ENCODE peak calls at places on chromosomes 6 and 20, in six cellular contexts. Q is nephron progenitor cell, D is BE2C, S is psoas muscle, T is astrocyte of the spinal cord, U is MM.1S. R is an unnamed sample.

GRCh38 chr6:4474810-4475209 is 301.4 kb upstream of the CDYL start:
- DNase-seq in U (no peak), S (no peak), T (no peak), D (no peak), Q (no peak), R (no peak)

GRCh38 chr6:156464100-156464878 is 312.9 kb upstream of the ARID1B start:
- DNase-seq in S (no peak), T (no peak), U (peak; percentile 40), D (no peak), Q (no peak), R (no peak)

GRCh38 chr6:117558818-117559217 is 43.5 kb downstream of the GOPC start:
- DNase-seq in Q (no peak), D (no peak), S (no peak), U (no peak), T (no peak), R (no peak)

GRCh38 chr6:141326426-141326825 is 806.3 kb upstream of the GJE1 start:
- DNase-seq in U (no peak), D (no peak), T (peak; percentile 98), S (no peak), Q (no peak), R (no peak)

GRCh38 chr6:97240222-97240621 is 42.8 kb downstream of the MMS22L start:
- DNase-seq in Q (no peak), S (no peak), D (no peak), T (peak; percentile 54), U (no peak), R (no peak)

GRCh38 chr6:5827061-5828037 is 179.4 kb downstream of the NRN1 start:
- DNase-seq in D (no peak), T (no peak), Q (no peak), U (no peak), S (no peak), R (no peak)

GRCh38 chr6:35710241-35710847 is 21.6 kb upstream of the FKBP5 start:
- DNase-seq in S (no peak), T (peak; percentile 12), Q (no peak), U (no peak), D (no peak), R (no peak)

GRCh38 chr20:64038579-64039292 is 2.8 kb downstream of the C20orf204 start:
- DNase-seq in S (peak; percentile 85), U (peak; percentile 77), D (peak; percentile 87), T (peak; percentile 34), Q (peak; percentile 88), R (peak; percentile 71)

GRCh38 chr6:54695815-54696214 is 150.8 kb upstream of the FAM83B start:
- DNase-seq in T (no peak), D (no peak), S (no peak), Q (no peak), U (no peak), R (no peak)

GRCh38 chr6:54694928-54695532 is 151.5 kb upstream of the FAM83B start:
- DNase-seq in S (no peak), D (no peak), Q (no peak), U (no peak), T (no peak), R (no peak)

GRCh38 chr6:54700158-54700557 is 146.4 kb upstream of the FAM83B start:
- DNase-seq in D (no peak), T (no peak), U (no peak), S (no peak), Q (no peak), R (no peak)

GRCh38 chr6:54698974-54699373 is 147.6 kb upstream of the FAM83B start:
- DNase-seq in T (no peak), S (no peak), U (no peak), D (no peak), Q (no peak), R (no peak)

GRCh38 chr6:54697423-54697822 is 149.1 kb upstream of the FAM83B start:
- DNase-seq in Q (no peak), U (peak; percentile 25), D (no peak), S (no peak), T (no peak), R (no peak)
- TF ChIP-seq CTCF in Q (no peak), U (peak; percentile 32), D (peak; percentile 2), S (no peak), T (peak; percentile 2), R (peak; percentile 48)

GRCh38 chr20:19491241-19491640 is 266.8 kb upstream of the RIN2 start:
- DNase-seq in D (no peak), U (no peak), S (no peak), Q (no peak), T (no peak), R (no peak)

GRCh38 chr20:19492116-19492515 is 265.9 kb upstream of the RIN2 start:
- DNase-seq in T (no peak), U (no peak), S (no peak), D (no peak), Q (no peak), R (no peak)

GRCh38 chr20:19495905-19496703 is 262.0 kb upstream of the RIN2 start:
- DNase-seq in U (no peak), T (peak; percentile 14), D (no peak), S (no peak), Q (no peak), R (no peak)

GRCh38 chr20:19492937-19493336 is 265.1 kb upstream of the RIN2 start:
- DNase-seq in T (no peak), U (no peak), Q (peak; percentile 13), S (no peak), D (no peak), R (no peak)

DNA sequence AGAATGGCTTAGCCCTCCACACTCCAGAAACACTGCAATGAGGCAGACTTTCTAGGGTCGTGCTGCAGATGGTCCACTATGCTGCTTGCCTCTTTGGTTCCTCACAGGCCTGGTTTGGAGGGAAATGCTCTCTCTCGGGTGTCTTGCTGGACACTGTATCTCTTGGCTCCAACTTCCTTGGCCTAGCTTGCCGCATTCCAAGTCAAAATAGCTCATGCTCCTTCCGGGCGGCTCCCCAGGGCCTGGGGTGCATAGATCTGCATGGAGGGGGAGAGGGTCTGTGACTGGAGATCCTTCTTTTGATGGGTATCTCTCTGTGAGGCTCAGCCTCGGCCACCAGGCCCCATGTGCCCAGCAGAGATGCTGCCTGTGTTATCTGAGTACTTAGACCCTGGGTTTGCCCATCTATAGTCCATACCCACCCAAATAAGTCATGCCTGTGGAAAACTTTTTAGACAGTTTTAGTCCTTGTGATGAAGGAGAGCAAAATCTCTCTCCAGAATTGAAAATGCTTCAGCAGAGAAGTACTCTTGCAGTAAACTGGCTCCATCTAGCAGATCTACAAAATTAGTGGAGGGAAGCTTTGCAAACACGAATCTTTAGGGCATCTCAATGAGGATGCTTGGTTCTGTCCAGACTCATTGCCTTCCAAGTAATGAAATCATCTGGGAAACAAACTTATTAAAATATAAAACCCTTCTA is 264.1 kb upstream of the RIN2 start:
- DNase-seq in Q (no peak), T (no peak), D (no peak), U (no peak), S (no peak), R (no peak)
- TF ChIP-seq CTCF in Q (no peak), T (no peak), D (no peak), U (no peak), S (no peak), R (no peak)

GRCh38 chr6:34243131-34243771 is 5.6 kb downstream of the SMIM29 start:
- DNase-seq in T (peak; percentile 58), Q (no peak), U (no peak), S (no peak), D (no peak), R (no peak)

GRCh38 chr6:34246563-34247391 is 2.0 kb downstream of the SMIM29 start:
- DNase-seq in T (peak; percentile 23), U (no peak), Q (peak; percentile 58), D (peak; percentile 88), S (peak; percentile 68), R (peak; percentile 49)

GRCh38 chr6:34246249-34246562 is 2.6 kb downstream of the SMIM29 start:
- DNase-seq in Q (no peak), S (no peak), D (no peak), U (no peak), T (no peak), R (no peak)

GRCh38 chr6:34242252-34243130 is 5.8 kb downstream of the HMGA1 start:
- DNase-seq in T (peak; percentile 31), U (no peak), D (no peak), Q (no peak), S (no peak), R (no peak)

GRCh38 chr6:34243901-34244884 is 4.6 kb downstream of the SMIM29 start:
- DNase-seq in U (no peak), D (peak; percentile 63), Q (no peak), S (peak; percentile 88), T (peak; percentile 95), R (no peak)
- TF ChIP-seq CTCF in U (peak; percentile 11), D (peak; percentile 38), Q (peak; percentile 25), S (peak; percentile 16), T (peak; percentile 55), R (peak; percentile 39)

DNA sequence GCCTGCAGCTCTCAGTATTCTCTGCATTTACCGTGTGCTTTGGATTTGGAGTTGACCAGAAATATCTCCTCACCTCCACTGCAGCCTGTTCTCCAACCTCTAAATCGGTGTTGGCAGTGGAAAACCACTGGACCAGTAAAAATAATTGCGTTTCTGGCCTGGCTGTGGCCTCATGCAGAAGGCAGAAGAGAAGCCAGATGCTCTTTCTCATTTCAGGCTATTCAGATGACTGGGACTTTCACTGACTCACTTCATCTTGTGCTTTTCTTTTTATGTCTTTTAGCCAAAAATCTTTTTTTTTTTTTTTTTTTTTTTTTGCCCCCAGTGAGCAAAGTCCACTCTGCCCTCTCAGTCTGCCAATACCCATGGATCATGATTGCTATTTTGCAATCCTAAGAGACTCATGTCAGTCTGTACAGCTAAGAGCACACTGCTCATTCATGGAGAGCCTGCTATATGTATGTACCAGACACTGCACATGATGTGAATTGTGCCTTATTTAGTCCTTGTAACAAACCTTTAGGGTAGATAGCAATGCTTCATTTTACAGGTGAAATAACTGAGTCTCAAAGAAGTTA is 962.5 kb downstream of the KIF16B start:
- DNase-seq in T (no peak), U (no peak), Q (no peak), D (peak; percentile 18), S (no peak), R (no peak)
- TF ChIP-seq CTCF in T (no peak), U (no peak), Q (no peak), D (no peak), S (no peak), R (no peak)

GRCh38 chr20:60718743-60719142 is 533.3 kb upstream of the CDH4 start:
- DNase-seq in S (no peak), D (no peak), U (no peak), T (no peak), Q (peak; percentile 18), R (no peak)
- TF ChIP-seq CTCF in S (no peak), D (no peak), U (no peak), T (no peak), Q (peak; percentile 24), R (no peak)

GRCh38 chr6:15274696-15275387 is 29.0 kb downstream of the JARID2 start:
- DNase-seq in T (peak; percentile 38), D (no peak), U (no peak), Q (no peak), S (no peak), R (no peak)
- TF ChIP-seq CTCF in T (peak; percentile 34), D (no peak), U (peak; percentile 31), Q (no peak), S (peak; percentile 31), R (no peak)